ENCODE peak calls at places on chromosomes 11 and 22, in eight cellular contexts. J, B, C, H, F, E, I and A are unnamed samples.

GRCh38 chr22:29266564-29267461 is 968 bp downstream of the RHBDD3 start:
- DNase-seq in C (no peak), I (no peak), J (no peak), B (no peak), H (no peak), E (no peak), F (peak; percentile 17), A (no peak)

GRCh38 chr11:105466582-105467228 is 143.2 kb upstream of the GRIA4 start:
- DNase-seq in E (no peak), F (no peak), C (no peak), I (no peak), B (no peak), H (no peak), J (no peak), A (peak; percentile 92)

GRCh38 chr11:73321342-73322110 is 13.4 kb downstream of the ARHGEF17 start:
- DNase-seq in C (no peak), F (peak; percentile 39), E (no peak), H (no peak), I (peak; percentile 55), B (no peak), J (peak; percentile 53), A (no peak)

GRCh38 chr11:2448661-2449547 is 4.1 kb downstream of the KCNQ1 start:
- DNase-seq in E (no peak), F (no peak), I (no peak), C (no peak), B (no peak), H (no peak), J (no peak), A (no peak)

GRCh38 chr11:68328374-68329091 is 16.1 kb downstream of the LRP5 start:
- DNase-seq in J (peak; percentile 94), H (no peak), C (no peak), F (peak; percentile 75), E (no peak), B (no peak), I (no peak), A (no peak)

GRCh38 chr22:37016134-37016910 is 2.9 kb downstream of the TST start:
- DNase-seq in C (no peak), I (no peak), F (no peak), H (no peak), E (no peak), B (no peak), J (no peak), A (no peak)

GRCh38 chr11:26709057-26709456 is 12.8 kb downstream of the SLC5A12 start:
- DNase-seq in H (no peak), J (no peak), C (no peak), F (no peak), E (no peak), I (no peak), B (no peak), A (no peak)

GRCh38 chr11:13440100-13440855 is 22.7 kb downstream of the BTBD10 start:
- DNase-seq in E (peak; percentile 78), C (no peak), F (peak; percentile 54), I (peak; percentile 13), B (peak; percentile 68), H (peak; percentile 35), J (no peak), A (peak; percentile 88)

GRCh38 chr11:35036642-35037041 is 102.3 kb upstream of the CD44 start:
- DNase-seq in B (no peak), E (no peak), J (no peak), H (no peak), F (no peak), I (no peak), C (no peak), A (no peak)

GRCh38 chr11:19110290-19110689 is 6.7 kb upstream of the ZDHHC13 start:
- DNase-seq in B (no peak), H (no peak), I (peak; percentile 46), F (no peak), E (no peak), J (no peak), C (no peak), A (no peak)

GRCh38 chr11:17686185-17686980 is 33.0 kb upstream of the MYOD1 start:
- DNase-seq in E (no peak), I (peak; percentile 67), C (no peak), J (no peak), H (no peak), B (no peak), F (no peak), A (no peak)

GRCh38 chr11:57515332-57516060 is at the start of gene SLC43A1:
- DNase-seq in C (peak; percentile 66), H (peak; percentile 60), E (no peak), B (no peak), F (peak; percentile 57), J (peak; percentile 55), I (peak; percentile 62), A (no peak)

GRCh38 chr22:44131989-44132685 is 48.6 kb upstream of the PARVG start:
- DNase-seq in H (no peak), F (no peak), I (no peak), C (no peak), B (no peak), J (no peak), E (no peak), A (no peak)

GRCh38 chr11:63829823-63830489 is 9.0 kb upstream of the MARK2 start:
- DNase-seq in C (peak; percentile 65), B (no peak), F (peak; percentile 71), E (peak; percentile 59), J (peak; percentile 49), I (no peak), H (no peak), A (no peak)

DNA sequence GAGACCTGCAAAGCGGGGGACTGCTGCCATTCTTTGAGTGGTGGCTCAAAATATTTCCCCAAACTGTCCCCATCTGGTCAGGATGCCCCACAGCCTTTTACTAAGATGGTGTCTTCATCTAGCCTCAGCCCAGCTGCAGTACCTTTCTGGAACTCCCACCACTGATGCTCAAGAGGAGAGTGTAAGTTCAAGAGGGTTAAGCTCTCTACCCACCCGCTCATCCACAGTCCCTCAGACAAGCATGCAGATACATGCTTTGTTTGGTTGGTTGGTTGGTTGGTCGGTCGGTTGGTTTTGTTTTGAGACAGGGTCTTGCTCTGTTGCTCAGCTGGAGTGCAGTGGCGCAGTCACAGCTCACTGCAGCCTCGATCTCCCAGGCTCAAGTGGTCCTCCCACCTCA is 14.5 kb upstream of the CAVIN3 start:
- DNase-seq in F (no peak), C (no peak), E (no peak), J (no peak), H (no peak), B (no peak), I (no peak), A (no peak)
- H3K4me3 ChIP-seq in F (no peak overlapping the region), C (no peak overlapping the region), E (no peak overlapping the region), J (no peak overlapping the region), H (no peak overlapping the region), B (no peak overlapping the region), I (no peak overlapping the region), A (no peak overlapping the region)

GRCh38 chr22:32413715-32414114 is 1.7 kb upstream of the RTCB start:
- DNase-seq in C (no peak), J (no peak), F (peak; percentile 40), B (no peak), E (peak; percentile 18), H (no peak), I (no peak), A (no peak)
- TF ChIP-seq CTCF in C (no peak), J (peak; percentile 25), F (peak; percentile 69), B (peak; percentile 52), E (peak; percentile 29), H (no peak), I (no peak), A (peak; percentile 63)

DNA sequence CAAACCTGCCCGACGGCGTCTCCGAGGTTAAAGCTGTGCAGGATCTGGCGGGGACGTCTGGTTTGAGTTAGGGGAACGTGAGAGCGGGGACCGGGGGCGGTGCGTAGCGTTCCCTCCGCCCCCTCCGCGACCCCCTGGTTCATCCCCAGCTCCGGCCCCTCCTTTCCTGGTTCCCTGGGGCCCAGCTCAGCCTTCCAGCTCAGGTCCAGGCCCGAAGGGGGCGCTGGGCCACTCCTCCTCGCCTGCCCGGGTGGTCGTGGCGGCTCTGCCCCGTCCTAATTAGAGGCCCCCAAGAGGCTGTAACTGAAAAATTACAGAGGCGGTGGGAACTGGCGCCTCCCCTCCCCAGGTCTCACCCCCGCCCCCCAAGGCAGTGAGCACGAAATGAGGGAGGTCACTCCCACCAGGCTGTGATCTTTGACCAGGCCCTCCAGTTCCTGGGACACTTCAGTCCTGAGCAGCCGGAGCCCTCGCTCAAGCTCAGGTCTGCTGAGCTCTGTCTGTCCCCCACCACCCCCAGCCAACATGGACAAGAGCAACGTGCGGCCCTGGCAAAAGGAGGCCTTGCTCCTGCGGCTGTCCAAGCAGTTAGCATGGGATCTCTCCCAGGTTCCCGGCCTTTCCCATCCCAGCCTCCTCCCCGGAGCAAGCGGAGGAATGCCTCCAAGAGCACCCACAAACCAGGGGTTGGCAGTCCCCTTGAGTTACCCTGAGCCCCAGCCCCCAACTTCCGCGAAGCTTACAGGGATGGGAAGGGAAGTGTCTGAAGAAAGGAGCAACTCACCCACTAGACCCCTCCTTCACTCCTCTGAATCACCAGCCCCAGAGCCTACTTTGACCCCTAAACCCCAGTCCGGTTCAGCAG is 3.3 kb downstream of the CD248 start:
- DNase-seq in H (no peak), I (peak; percentile 57), J (no peak), E (no peak), B (no peak), F (peak; percentile 82), C (no peak), A (no peak)
- H3K4me3 ChIP-seq in H (no peak overlapping the region), I (peak overlapping the region; percentile 69), J (no peak overlapping the region), E (peak overlapping the region; percentile 42), B (peak overlapping the region; percentile 47), F (peak overlapping the region; percentile 80), C (peak overlapping the region; percentile 70), A (peak overlapping the region; percentile 34)

GRCh38 chr11:12235549-12235944 is 125.2 kb downstream of the MICAL2 start:
- DNase-seq in J (peak; percentile 16), I (no peak), F (no peak), E (peak; percentile 38), H (no peak), B (no peak), C (no peak), A (no peak)

GRCh38 chr11:12235945-12236743 is 125.8 kb downstream of the MICAL2 start:
- DNase-seq in F (peak; percentile 73), B (no peak), E (peak; percentile 62), J (peak; percentile 53), C (no peak), H (no peak), I (no peak), A (no peak)

GRCh38 chr11:12237381-12237784 is 127.0 kb downstream of the MICAL2 start:
- DNase-seq in J (no peak), F (no peak), I (no peak), H (no peak), C (no peak), B (no peak), E (no peak), A (no peak)

GRCh38 chr11:12235080-12235479 is 124.7 kb downstream of the MICAL2 start:
- DNase-seq in E (no peak), B (no peak), C (no peak), F (no peak), H (no peak), I (no peak), J (no peak), A (no peak)

GRCh38 chr11:12236744-12237101 is 126.3 kb downstream of the MICAL2 start:
- DNase-seq in C (no peak), F (no peak), B (no peak), E (no peak), H (no peak), J (no peak), I (no peak), A (no peak)
- TF ChIP-seq CTCF in C (no peak), F (no peak), B (peak; percentile 37), E (no peak), H (no peak), J (no peak), I (no peak), A (no peak)

GRCh38 chr11:85647078-85647477 is 689 bp upstream of the TMEM126A start:
- DNase-seq in B (no peak), E (no peak), J (no peak), C (no peak), H (no peak), I (no peak), F (no peak), A (no peak)
- H3K4me3 ChIP-seq in B (peak overlapping the region; percentile 76), E (peak overlapping the region; percentile 75), J (peak overlapping the region; percentile 72), C (peak overlapping the region; percentile 74), H (no peak overlapping the region), I (peak overlapping the region; percentile 78), F (peak overlapping the region; percentile 66), A (peak overlapping the region; percentile 92)